ENCODE peak calls at places on chromosomes 2 and 18, in seven cellular contexts. W is HCT116, S is GM12878, Y is SK-N-SH, R is K562, V is HepG2, E is H1. C is an unnamed sample.

GRCh38 chr2:40279001-40279400 is 172.9 kb downstream of the SLC8A1 start:
- DNase-seq in W (no peak), S (no peak), Y (no peak), R (no peak), V (no peak), E (no peak), C (no peak)

GRCh38 chr18:55287146-55287806 is 300.7 kb downstream of the TCF4 start:
- DNase-seq in W (no peak), S (no peak), Y (peak), R (no peak), V (no peak), E (no peak), C (peak)

GRCh38 chr2:234146087-234146826 is 95.8 kb downstream of the SPP2 start:
- DNase-seq in W (no peak), S (no peak), Y (no peak), R (no peak), V (no peak), E (no peak), C (no peak)

GRCh38 chr2:113078350-113078839 is 10.6 kb downstream of the IL1F10 start:
- DNase-seq in W (peak), S (no peak), Y (no peak), R (no peak), V (no peak), E (no peak), C (no peak)

GRCh38 chr2:100919316-100919715 is 82.8 kb upstream of the RPL31 start:
- DNase-seq in W (no peak), S (no peak), Y (peak), R (peak), V (no peak), E (peak), C (no peak)

GRCh38 chr18:45566025-45566740 is 49.1 kb upstream of the SLC14A2 start:
- DNase-seq in W (no peak), S (no peak), Y (no peak), R (no peak), V (no peak), E (no peak), C (no peak)

GRCh38 chr2:17747684-17748452 is 5.7 kb downstream of the SMC6 start:
- DNase-seq in W (no peak), S (no peak), Y (no peak), R (peak), V (no peak), E (no peak), C (no peak)

GRCh38 chr2:10301946-10302478 is 692 bp upstream of the HPCAL1 start:
- DNase-seq in W (no peak), S (no peak), Y (no peak), R (peak), V (peak), E (no peak), C (no peak)

GRCh38 chr18:11163668-11164067 is 14.3 kb upstream of the PIEZO2 start:
- DNase-seq in W (no peak), S (no peak), Y (peak), R (no peak), V (no peak), E (peak), C (no peak)

GRCh38 chr18:9868857-9869712 is 16.7 kb upstream of the TXNDC2 start:
- DNase-seq in W (no peak), S (no peak), Y (peak), R (no peak), V (no peak), E (no peak), C (no peak)

GRCh38 chr2:143313861-143314260 is 184.6 kb downstream of the ARHGAP15 start:
- DNase-seq in W (no peak), S (no peak), Y (no peak), R (no peak), V (no peak), E (no peak), C (no peak)

GRCh38 chr2:96909651-96910050 is 39.8 kb upstream of the SEMA4C start:
- DNase-seq in W (no peak), S (no peak), Y (no peak), R (no peak), V (no peak), E (no peak), C (no peak)

GRCh38 chr18:46888965-46889364 is 28.3 kb downstream of the PIAS2 start:
- DNase-seq in W (no peak), S (no peak), Y (no peak), R (no peak), V (no peak), E (no peak), C (no peak)

GRCh38 chr2:151260492-151261239 is 997 bp downstream of the RBM43 start:
- DNase-seq in W (no peak), S (peak), Y (no peak), R (no peak), V (no peak), E (no peak), C (no peak)

GRCh38 chr2:181836583-181836982 is 54.9 kb upstream of the ITPRID2 start:
- DNase-seq in W (no peak), S (peak), Y (no peak), R (no peak), V (no peak), E (no peak), C (no peak)

GRCh38 chr2:188292446-188293239 is 969 bp downstream of the GULP1 start:
- DNase-seq in W (peak), S (no peak), Y (peak), R (peak), V (no peak), E (peak), C (peak)

GRCh38 chr18:32847719-32848118 is 74.9 kb upstream of the KLHL14 start:
- DNase-seq in W (no peak), S (no peak), Y (no peak), R (no peak), V (no peak), E (no peak), C (peak)

GRCh38 chr2:70140978-70141753 is 49.7 kb downstream of the C2orf42 start:
- DNase-seq in W (peak), S (peak), Y (peak), R (peak), V (peak), E (peak), C (peak)

GRCh38 chr2:235026649-235027557 is 75.1 kb downstream of the SH3BP4 start:
- DNase-seq in W (peak), S (no peak), Y (no peak), R (no peak), V (no peak), E (no peak), C (peak)

GRCh38 chr2:27588308-27588707 is 5.5 kb downstream of the ZNF512 start:
- DNase-seq in W (no peak), S (no peak), Y (no peak), R (no peak), V (no peak), E (no peak), C (no peak)

GRCh38 chr2:16126141-16126968 is 186.0 kb downstream of the MYCN start:
- DNase-seq in W (no peak), S (no peak), Y (no peak), R (no peak), V (no peak), E (peak), C (no peak)

GRCh38 chr2:47313141-47313691 is 89.7 kb upstream of the MSH2 start:
- DNase-seq in W (peak), S (no peak), Y (no peak), R (peak), V (peak), E (no peak), C (no peak)

GRCh38 chr2:3117650-3118216 is 259.9 kb downstream of the EIPR1 start:
- DNase-seq in W (no peak), S (no peak), Y (no peak), R (no peak), V (no peak), E (peak), C (no peak)

GRCh38 chr2:11757101-11757500 is 10.7 kb downstream of the LPIN1 start:
- DNase-seq in W (no peak), S (no peak), Y (no peak), R (no peak), V (no peak), E (no peak), C (no peak)

GRCh38 chr2:61832183-61832841 is 21.5 kb downstream of the FAM161A start:
- DNase-seq in W (no peak), S (no peak), Y (no peak), R (no peak), V (no peak), E (no peak), C (no peak)

GRCh38 chr2:96408631-96409542 is 73.3 kb downstream of the NCAPH start:
- DNase-seq in W (no peak), S (no peak), Y (no peak), R (no peak), V (peak), E (no peak), C (no peak)

GRCh38 chr18:53797998-53798397 is 426.5 kb downstream of the MBD2 start:
- DNase-seq in W (no peak), S (no peak), Y (no peak), R (no peak), V (no peak), E (no peak), C (no peak)

GRCh38 chr18:53799134-53799533 is 425.3 kb downstream of the MBD2 start:
- DNase-seq in W (no peak), S (no peak), Y (no peak), R (no peak), V (no peak), E (no peak), C (no peak)

GRCh38 chr18:53795610-53796009 is 428.9 kb downstream of the MBD2 start:
- DNase-seq in W (no peak), S (no peak), Y (no peak), R (no peak), V (no peak), E (no peak), C (no peak)

GRCh38 chr18:53796042-53796729 is 428.3 kb downstream of the MBD2 start:
- DNase-seq in W (no peak), S (no peak), Y (no peak), R (no peak), V (peak), E (no peak), C (no peak)

DNA sequence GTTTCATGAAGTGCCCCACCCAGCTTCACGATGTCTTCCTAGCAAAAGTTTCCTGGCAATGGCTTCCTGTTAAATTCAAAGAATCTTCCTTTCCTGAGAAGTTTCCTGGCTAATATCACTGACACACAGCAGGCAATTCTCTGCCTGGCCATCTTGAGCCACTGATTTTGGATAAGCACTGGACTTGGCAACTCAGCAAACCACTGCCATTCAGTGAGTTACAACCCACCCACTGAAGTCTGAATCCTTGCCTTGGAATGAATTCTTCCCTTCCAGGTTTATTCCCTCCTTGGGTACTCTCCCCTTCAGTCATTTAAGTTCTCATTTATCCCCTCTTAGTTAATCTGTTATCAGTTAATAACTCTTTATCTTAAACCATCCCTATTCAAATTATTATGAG is 426.0 kb downstream of the MBD2 start:
- DNase-seq in W (no peak), S (no peak), Y (no peak), R (no peak), V (no peak), E (no peak), C (no peak)
- TF ChIP-seq JUND in W (no peak), S (no peak), Y (no peak), R (no peak), V (no peak), E (no peak), C (no peak)

GRCh38 chr2:98037206-98037605 is 41.5 kb upstream of the TMEM131 start:
- DNase-seq in W (no peak), S (no peak), Y (no peak), R (no peak), V (no peak), E (no peak), C (no peak)
- TF ChIP-seq JUND in W (no peak), S (no peak), Y (no peak), R (no peak), V (no peak), E (no peak), C (no peak)

GRCh38 chr2:126979604-126980003 is 80.9 kb downstream of the TEX51 start:
- DNase-seq in W (no peak), S (no peak), Y (no peak), R (no peak), V (no peak), E (no peak), C (no peak)
- TF ChIP-seq JUND in W (no peak), S (no peak), Y (no peak), R (no peak), V (no peak), E (no peak), C (no peak)

DNA sequence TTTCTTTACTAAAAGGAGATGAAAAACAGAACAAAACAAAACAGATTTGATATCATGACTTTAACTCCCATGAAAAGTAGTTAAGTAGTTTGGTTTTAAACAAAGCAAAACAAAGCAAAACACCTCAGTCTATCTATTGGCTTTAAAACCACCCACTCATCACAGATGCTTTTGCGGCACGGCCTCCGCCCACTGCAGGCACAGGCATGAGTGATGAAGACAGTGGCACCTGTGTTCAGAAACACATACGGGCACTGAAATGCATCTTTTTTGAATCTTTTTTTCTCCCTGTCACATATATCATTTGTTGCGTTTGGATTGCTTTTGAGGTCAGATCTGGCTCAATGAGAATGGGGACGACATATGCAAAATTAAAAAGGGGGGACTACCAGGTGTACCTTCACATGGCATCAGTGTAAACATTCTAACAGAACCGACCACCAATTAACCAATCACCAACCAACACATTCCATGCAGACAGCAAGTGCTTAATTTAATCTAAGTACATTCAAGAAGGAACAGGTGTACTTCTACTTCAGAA is 147.4 kb upstream of the REV1 start:
- DNase-seq in W (no peak), S (no peak), Y (no peak), R (no peak), V (no peak), E (no peak), C (no peak)
- TF ChIP-seq JUND in W (no peak), S (no peak), Y (no peak), R (no peak), V (no peak), E (no peak), C (no peak)

GRCh38 chr2:63692002-63692606 is 103.3 kb downstream of the MDH1 start:
- DNase-seq in W (peak), S (no peak), Y (peak), R (no peak), V (peak), E (no peak), C (peak)
- TF ChIP-seq JUND in W (no peak), S (no peak), Y (no peak), R (no peak), V (no peak), E (no peak), C (no peak)

DNA sequence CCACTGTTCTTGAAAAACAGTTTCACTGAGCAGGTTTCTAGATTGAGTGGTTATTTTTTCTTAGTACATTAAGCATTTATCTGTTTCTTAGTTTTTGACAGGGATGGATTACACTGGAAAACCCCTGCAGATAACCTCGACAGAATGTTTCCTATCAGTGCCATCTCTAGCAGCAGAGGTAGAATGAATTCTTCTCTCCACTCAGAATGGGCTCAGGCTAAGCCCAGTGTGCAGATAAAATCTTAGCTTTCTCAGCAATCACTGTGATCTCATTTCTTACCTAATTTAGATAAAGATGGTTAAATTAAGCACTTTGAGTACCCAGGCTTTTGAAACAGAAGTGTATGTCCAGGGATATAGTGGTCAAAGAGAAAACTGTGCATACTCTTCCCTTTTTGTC is 10.4 kb upstream of the AKAIN1 start:
- DNase-seq in W (no peak), S (no peak), Y (no peak), R (no peak), V (no peak), E (no peak), C (no peak)
- TF ChIP-seq JUND in W (no peak), S (no peak), Y (no peak), R (no peak), V (no peak), E (no peak), C (no peak)